ENCODE peak calls at places on chromosome 7, in four cellular contexts. L is left ventricle myocardium superior, D is nucleus accumbens, P is NCI-H146. E is an unnamed sample.

GRCh38 chr7:30988346-30989005 is 24.7 kb downstream of the GHRHR start:
- DNase-seq in L (peak), P (peak), D (peak), E (peak)

GRCh38 chr7:1404881-1405548 is 54.3 kb downstream of the MICALL2 start:
- DNase-seq in L (no peak), D (no peak), P (peak), E (no peak)

GRCh38 chr7:7489546-7489945 is 46.1 kb downstream of the COL28A1 start:
- DNase-seq in D (no peak), L (no peak), P (no peak), E (no peak)

GRCh38 chr7:18755793-18756192 is 260.2 kb downstream of the HDAC9 start:
- DNase-seq in L (no peak), D (no peak), P (no peak), E (no peak)

GRCh38 chr7:128954830-128955797 is 17.4 kb downstream of the IRF5 start:
- DNase-seq in P (peak), D (no peak), L (no peak), E (peak)

GRCh38 chr7:115827305-115828045 is 203.1 kb downstream of the TFEC start:
- DNase-seq in L (no peak), P (no peak), D (no peak), E (no peak)

GRCh38 chr7:132579260-132579899 is 3.1 kb upstream of the PLXNA4 start:
- DNase-seq in L (no peak), D (no peak), P (no peak), E (no peak)

GRCh38 chr7:23593706-23594105 is 3.5 kb upstream of the CCDC126 start:
- DNase-seq in L (no peak), P (no peak), D (no peak), E (no peak)

GRCh38 chr7:30141405-30142045 is 6.7 kb downstream of the MTURN start:
- DNase-seq in D (no peak), P (peak), L (no peak), E (no peak)

GRCh38 chr7:80335473-80336232 is 176.2 kb downstream of the GNAT3 start:
- DNase-seq in P (peak), D (no peak), L (no peak), E (no peak)

GRCh38 chr7:821688-822087 is 10.6 kb upstream of the SUN1 start:
- DNase-seq in P (no peak), D (no peak), L (no peak), E (no peak)

GRCh38 chr7:44257618-44258422 is 57.0 kb downstream of the YKT6 start:
- DNase-seq in P (no peak), D (peak), L (peak), E (peak)

GRCh38 chr7:25622716-25623115 is 394.4 kb upstream of the NPVF start:
- DNase-seq in D (no peak), L (no peak), P (no peak), E (no peak)

GRCh38 chr7:120163449-120163848 is 109.5 kb upstream of the KCND2 start:
- DNase-seq in P (no peak), D (no peak), L (no peak), E (no peak)

GRCh38 chr7:24349339-24349738 is 65.3 kb downstream of the NPY start:
- DNase-seq in L (no peak), P (no peak), D (no peak), E (peak)

E was measured in SK-N-DZ.